ENCODE peak calls at places on chromosome X, in ten cellular contexts. N is pancreas, C is HCT116, V is upper lobe of left lung, O is tibial artery, J is lung, Z is adrenal gland, M is hepatocyte, A is cardiac muscle cell, T is heart left ventricle. S is an unnamed sample.

GRCh38 chrX:28398352-28398751 is 188.9 kb upstream of the IL1RAPL1 start:
- DNase-seq in N (no peak), T (no peak), O (no peak), J (no peak), M (no peak), V (no peak), Z (no peak), A (no peak), C (peak; percentile 13), S (no peak)

GRCh38 chrX:32525234-32525633 is 686.1 kb downstream of the DMD start:
- DNase-seq in C (no peak), A (no peak), V (no peak), M (no peak), O (no peak), T (no peak), N (no peak), J (no peak), Z (no peak), S (no peak)

GRCh38 chrX:56729152-56729557 is at the start of gene NBDY:
- DNase-seq in M (peak; percentile 57), J (no peak), C (no peak), T (peak; percentile 38), O (no peak), N (peak; percentile 35), V (no peak), Z (peak; percentile 37), A (peak; percentile 58), S (peak; percentile 25)

GRCh38 chrX:68896581-68896980 is 67.8 kb downstream of the EFNB1 start:
- DNase-seq in M (no peak), T (no peak), C (no peak), Z (no peak), N (no peak), V (no peak), A (no peak), O (no peak), J (no peak), S (no peak)

GRCh38 chrX:14673764-14674163 is 144.4 kb downstream of the GLRA2 start:
- DNase-seq in A (no peak), V (no peak), N (no peak), C (peak; percentile 78), J (no peak), M (peak; percentile 75), O (no peak), T (no peak), Z (peak; percentile 1), S (no peak)

GRCh38 chrX:29044802-29045201 is 457.6 kb downstream of the IL1RAPL1 start:
- DNase-seq in O (no peak), V (no peak), T (no peak), Z (no peak), M (no peak), C (no peak), A (no peak), N (no peak), J (no peak), S (no peak)

GRCh38 chrX:10310502-10310901 is 153.7 kb downstream of the CLCN4 start:
- DNase-seq in J (no peak), C (no peak), O (no peak), A (no peak), Z (no peak), M (no peak), V (no peak), T (no peak), N (no peak), S (no peak)

GRCh38 chrX:21873063-21873785 is 17.4 kb downstream of the YY2 start:
- DNase-seq in Z (no peak), O (no peak), M (no peak), C (no peak), N (no peak), A (no peak), V (no peak), T (no peak), J (no peak), S (no peak)

GRCh38 chrX:78024349-78025108 is 55.1 kb upstream of the PGAM4 start:
- DNase-seq in V (no peak), J (peak; percentile 31), A (no peak), C (peak; percentile 43), Z (peak; percentile 11), O (no peak), T (no peak), M (peak; percentile 10), N (peak; percentile 71), S (peak; percentile 14)

GRCh38 chrX:155877288-155877687 is 3.9 kb upstream of the VAMP7 start:
- DNase-seq in Z (no peak), O (no peak), J (no peak), M (no peak), T (no peak), C (no peak), V (no peak), N (no peak), A (no peak), S (no peak)

GRCh38 chrX:10618911-10619310 is 1.5 kb downstream of the MID1 start:
- DNase-seq in C (no peak), J (no peak), N (no peak), M (peak; percentile 18), O (no peak), A (peak; percentile 27), Z (no peak), T (no peak), V (no peak), S (no peak)

GRCh38 chrX:42495139-42495538 is 282.8 kb downstream of the PPP1R2C start:
- DNase-seq in N (no peak), M (no peak), J (peak; percentile 38), V (no peak), T (no peak), A (no peak), C (no peak), O (no peak), Z (no peak), S (no peak)

GRCh38 chrX:53718073-53718472 is 31.6 kb upstream of the HUWE1 start:
- DNase-seq in O (no peak), C (no peak), N (no peak), J (no peak), T (no peak), A (no peak), V (no peak), M (no peak), Z (no peak), S (no peak)

GRCh38 chrX:55489315-55490009 is at the start of gene USP51:
- DNase-seq in M (peak; percentile 81), A (peak; percentile 74), Z (peak; percentile 82), O (peak; percentile 67), J (peak; percentile 33), C (no peak), T (peak; percentile 42), N (peak; percentile 67), V (peak; percentile 52), S (peak; percentile 39)

GRCh38 chrX:34365482-34365881 is 233.4 kb upstream of the FAM47A start:
- DNase-seq in C (no peak), M (peak; percentile 43), A (peak; percentile 61), Z (peak; percentile 2), V (no peak), T (no peak), O (no peak), J (no peak), N (no peak), S (no peak)

GRCh38 chrX:40131644-40132376 is 34.1 kb upstream of the BCOR start:
- DNase-seq in N (no peak), A (no peak), T (no peak), V (no peak), C (no peak), O (no peak), J (no peak), M (no peak), Z (no peak), S (no peak)
- TF ChIP-seq CTCF in N (no peak), A (no peak), T (no peak), V (no peak), C (no peak), O (no peak), J (no peak), M (no peak), Z (no peak), S (no peak)

GRCh38 chrX:17932781-17933180 is 71.7 kb upstream of the RAI2 start:
- DNase-seq in V (no peak), M (no peak), C (no peak), O (no peak), Z (no peak), N (no peak), T (no peak), J (no peak), A (no peak), S (no peak)
- H3K36me3 ChIP-seq in V (no peaks in the 10 kb centered on the region), M (no peaks in the 10 kb centered on the region), C (no peaks in the 10 kb centered on the region), O (no peaks in the 10 kb centered on the region), Z (no peaks in the 10 kb centered on the region), N (no peaks in the 10 kb centered on the region), T (no peaks in the 10 kb centered on the region), J (no peaks in the 10 kb centered on the region), A (no peaks in the 10 kb centered on the region), S (no peaks in the 10 kb centered on the region)

GRCh38 chrX:40082447-40083119 is 15.2 kb downstream of the BCOR start:
- DNase-seq in V (no peak), O (peak; percentile 78), J (no peak), M (no peak), T (peak; percentile 58), Z (peak; percentile 19), N (peak; percentile 30), C (no peak), A (no peak), S (no peak)

GRCh38 chrX:40081679-40082068 is 16.1 kb downstream of the BCOR start:
- DNase-seq in O (no peak), J (no peak), N (no peak), T (no peak), C (no peak), V (no peak), M (no peak), Z (no peak), A (no peak), S (no peak)

GRCh38 chrX:40083979-40084359 is 13.8 kb downstream of the BCOR start:
- DNase-seq in C (no peak), J (no peak), N (peak; percentile 57), T (no peak), M (no peak), Z (no peak), A (no peak), V (no peak), O (no peak), S (no peak)

GRCh38 chrX:40084471-40084870 is 13.3 kb downstream of the BCOR start:
- DNase-seq in J (no peak), N (no peak), Z (no peak), T (no peak), V (no peak), C (no peak), O (no peak), A (no peak), M (no peak), S (no peak)

GRCh38 chrX:40083120-40083978 is 14.4 kb downstream of the BCOR start:
- DNase-seq in T (no peak), N (peak; percentile 91), M (peak; percentile 68), Z (peak; percentile 26), C (no peak), A (peak; percentile 52), J (no peak), O (no peak), V (peak; percentile 87), S (peak; percentile 23)
- H3K27ac ChIP-seq in T (no peak overlapping the region), N (peak overlapping the region; percentile 15), M (peak overlapping the region; percentile 22), Z (no peak overlapping the region), C (no peak overlapping the region), A (no peak overlapping the region), J (no peak overlapping the region), O (peak overlapping the region; percentile 54), V (no peak overlapping the region), S (peak overlapping the region; percentile 22)

DNA sequence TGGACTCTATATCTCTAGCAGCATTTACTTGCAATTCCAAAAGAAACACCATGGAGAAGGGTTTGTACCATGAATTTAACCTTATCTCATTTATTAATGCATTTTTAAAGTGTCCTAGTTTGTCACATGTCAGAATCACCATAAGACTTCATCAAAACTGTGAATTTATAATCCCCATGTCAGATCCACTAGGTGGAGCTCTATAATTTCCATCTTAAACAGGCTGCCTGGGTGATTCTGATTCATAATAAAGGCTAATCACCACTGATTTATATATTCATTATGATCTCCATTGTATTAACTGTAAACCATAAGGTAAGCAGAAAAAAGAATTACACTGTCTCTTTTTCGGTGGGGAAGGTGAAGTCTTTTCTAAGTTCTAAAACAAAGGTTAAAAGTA is 4.0 kb downstream of the TCEAL2 start:
- DNase-seq in M (no peak), N (no peak), J (no peak), V (no peak), T (no peak), A (no peak), O (no peak), C (no peak), Z (no peak), S (no peak)
- TF ChIP-seq CTCF in M (peak; percentile 37), N (no peak), J (no peak), V (no peak), T (peak; percentile 19), A (no peak), O (no peak), C (peak; percentile 37), Z (no peak), S (no peak)